ENCODE peak calls at places on chromosomes 12 and 14, in four cellular contexts. Q is anterior cingulate cortex, G is NCI-H446 treated with DMSO at 0.1 percent for 48 hours, Z is COR-L47. W is an unnamed sample.

GRCh38 chr14:105507247-105507646 is 16.2 kb downstream of the TEDC1 start:
- DNase-seq in G (no peak), Q (no peak), Z (no peak), W (peak; percentile 23)

GRCh38 chr14:53384536-53384935 is 231.4 kb upstream of the DDHD1 start:
- DNase-seq in Z (no peak), Q (peak; percentile 1), G (no peak), W (no peak)

GRCh38 chr14:104885031-104885972 is 20.2 kb downstream of the CEP170B start:
- DNase-seq in G (no peak), Z (no peak), Q (no peak), W (no peak)

GRCh38 chr12:107242189-107242588 is 148.8 kb upstream of the CRY1 start:
- DNase-seq in G (no peak), Z (no peak), Q (no peak), W (no peak)

GRCh38 chr14:89607453-89607852 is 190.4 kb upstream of the FOXN3 start:
- DNase-seq in Q (no peak), Z (no peak), G (no peak), W (no peak)

GRCh38 chr14:88488081-88488480 is 66.7 kb downstream of the PTPN21 start:
- DNase-seq in Q (no peak), G (no peak), Z (no peak), W (no peak)

GRCh38 chr12:119457251-119457650 is 122.7 kb downstream of the CCDC60 start:
- DNase-seq in Z (no peak), G (no peak), Q (no peak), W (no peak)

GRCh38 chr12:118922405-118922804 is 58.9 kb upstream of the SRRM4 start:
- DNase-seq in Z (no peak), G (no peak), Q (no peak), W (no peak)